ENCODE peak calls at places on chromosomes 6 and 20, in ten cellular contexts. K is left ventricle myocardium inferior, V is pancreas, C is mammary epithelial cell, Y is K562, I is IMR-90, F is heart left ventricle, A is kidney, S is neural progenitor cell, G is PC-3. Q is an unnamed sample. For H3K4me1, the result is how much of the 10 kb centered on the place peaks cover.

GRCh38 chr20:18615020-18615652 is 27.3 kb downstream of the DTD1 start:
- DNase-seq in K (no peak), V (no peak), C (no peak), Y (no peak), I (no peak), F (no peak), A (no peak), S (no peak), G (no peak), Q (no peak)

GRCh38 chr6:43070028-43070632 is 6.0 kb upstream of the PTK7 start:
- DNase-seq in K (no peak), V (no peak), C (peak), Y (peak), I (peak), F (no peak), A (no peak), S (peak), G (peak), Q (no peak)

GRCh38 chr6:43630980-43631619 is 2.0 kb upstream of the GTPBP2 start:
- DNase-seq in K (no peak), V (no peak), C (no peak), Y (peak), I (no peak), F (no peak), A (no peak), S (no peak), G (no peak), Q (no peak)

GRCh38 chr6:41939848-41940758 is 1.5 kb downstream of the CCND3 start:
- DNase-seq in K (peak), V (no peak), C (peak), Y (peak), I (peak), F (no peak), A (no peak), S (peak), G (peak), Q (no peak)

GRCh38 chr6:63573140-63573898 is 1.0 kb downstream of the LOC128125822 start:
- DNase-seq in K (peak), V (peak), C (peak), Y (peak), I (peak), F (peak), A (peak), S (peak), G (peak), Q (peak)

GRCh38 chr20:49210750-49211110 is 8.5 kb upstream of the DDX27 start:
- DNase-seq in K (no peak), V (no peak), C (no peak), Y (no peak), I (no peak), F (no peak), A (no peak), S (no peak), G (no peak), Q (no peak)

GRCh38 chr20:10322073-10323012 is 103.7 kb downstream of the SNAP25 start:
- DNase-seq in K (no peak), V (no peak), C (no peak), Y (no peak), I (no peak), F (no peak), A (no peak), S (no peak), G (peak), Q (no peak)

GRCh38 chr6:37535701-37536461 is 36.2 kb upstream of the CCDC167 start:
- DNase-seq in K (no peak), V (no peak), C (peak), Y (peak), I (no peak), F (no peak), A (peak), S (peak), G (peak), Q (no peak)

GRCh38 chr6:7542065-7542877 is 800 bp downstream of the DSP start:
- DNase-seq in K (peak), V (peak), C (no peak), Y (no peak), I (no peak), F (peak), A (peak), S (peak), G (peak), Q (no peak)

GRCh38 chr6:162478191-162478642 is 249.3 kb downstream of the PRKN start:
- DNase-seq in K (no peak), V (no peak), C (no peak), Y (no peak), I (no peak), F (no peak), A (no peak), S (no peak), G (no peak), Q (no peak)

GRCh38 chr6:162471842-162472241 is 255.7 kb downstream of the PRKN start:
- DNase-seq in K (no peak), V (no peak), C (no peak), Y (no peak), I (no peak), F (no peak), A (no peak), S (no peak), G (no peak), Q (no peak)

GRCh38 chr6:162474722-162475121 is 252.8 kb downstream of the PRKN start:
- DNase-seq in K (no peak), V (no peak), C (no peak), Y (no peak), I (no peak), F (no peak), A (no peak), S (no peak), G (no peak), Q (no peak)
- TF ChIP-seq CTCF in K (no peak), V (no peak), C (no peak), Y (no peak), I (no peak), F (no peak), A (no peak), S (no peak), G (no peak), Q (no peak)

GRCh38 chr20:50735813-50736212 is 4.4 kb downstream of the PARD6B start:
- DNase-seq in K (no peak), V (no peak), C (peak), Y (no peak), I (no peak), F (no peak), A (no peak), S (no peak), G (peak), Q (no peak)
- H3K4me3 ChIP-seq in K (no peak), V (no peak), C (no peak), Y (no peak), I (no peak), F (no peak), A (peak), S (no peak), G (peak), Q (no peak)

GRCh38 chr6:158813032-158813431 is 6.1 kb downstream of the EZR start:
- DNase-seq in K (no peak), V (no peak), C (no peak), Y (no peak), I (no peak), F (no peak), A (no peak), S (no peak), G (no peak), Q (no peak)
- H3K4me1 ChIP-seq in K (half or more), V (half or more), C (half or more), Y (half or more), I (under half), F (under half), A (under half), S (under half), G (under half), Q (half or more)

DNA sequence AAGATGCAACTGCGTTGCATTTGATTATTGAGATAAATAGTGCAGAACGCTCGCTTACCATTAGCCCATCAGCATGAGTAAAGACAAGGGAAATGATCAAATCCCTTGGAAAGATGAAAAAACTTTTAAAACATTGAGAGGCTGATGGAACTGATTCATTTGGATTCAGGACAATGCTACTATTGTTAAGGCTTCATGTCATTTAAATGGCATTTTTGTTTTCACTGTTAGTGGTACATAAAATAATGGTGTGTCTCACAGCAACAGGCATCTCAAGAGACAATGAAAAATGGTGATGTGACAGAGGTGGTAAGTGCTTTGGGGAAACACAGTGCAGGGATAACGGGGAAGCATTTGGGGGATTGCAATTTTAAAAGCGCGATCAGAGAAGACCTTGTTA is 159.7 kb upstream of the KCNG1 start:
- DNase-seq in K (no peak), V (no peak), C (no peak), Y (no peak), I (no peak), F (no peak), A (no peak), S (no peak), G (no peak), Q (no peak)
- TF ChIP-seq CTCF in K (no peak), V (no peak), C (no peak), Y (no peak), I (no peak), F (no peak), A (no peak), S (no peak), G (no peak), Q (no peak)

Q was measured in right atrium auricular region.